ENCODE peak calls at places on chromosome 6, in seven cellular contexts. W is bronchial epithelial cell; Z is fibroblast of mammary gland; B is mucosa of descending colon; E is adrenal gland; O is astrocyte of the spinal cord; P is CD8-positive, alpha-beta T cell. G is an unnamed sample.

GRCh38 chr6:143498428-143498827 is 13.1 kb downstream of the FUCA2 start:
- DNase-seq in W (no peak), Z (no peak), B (no peak), E (no peak), O (no peak), P (no peak), G (no peak)

GRCh38 chr6:90123796-90124195 is 172.8 kb downstream of the BACH2 start:
- DNase-seq in W (no peak), Z (peak), B (no peak), E (no peak), O (no peak), P (no peak), G (no peak)

GRCh38 chr6:52417675-52418111 is 2.4 kb upstream of the EFHC1 start:
- DNase-seq in W (peak), Z (peak), B (no peak), E (no peak), O (peak), P (no peak), G (no peak)

GRCh38 chr6:89120371-89120770 is 2.5 kb upstream of the SRSF12 start:
- DNase-seq in W (peak), Z (peak), B (no peak), E (no peak), O (no peak), P (no peak), G (peak)

GRCh38 chr6:26105842-26106241 is 18.6 kb downstream of the HFE start:
- DNase-seq in W (no peak), Z (no peak), B (no peak), E (no peak), O (peak), P (no peak), G (no peak)

GRCh38 chr6:4598384-4598783 is 177.8 kb upstream of the CDYL start:
- DNase-seq in W (peak), Z (no peak), B (no peak), E (no peak), O (no peak), P (no peak), G (no peak)

GRCh38 chr6:41887355-41887754 is 7.8 kb downstream of the USP49 start:
- DNase-seq in W (no peak), Z (no peak), B (no peak), E (no peak), O (no peak), P (no peak), G (no peak)

GRCh38 chr6:148472495-148473105 is 130.0 kb downstream of the SASH1 start:
- DNase-seq in W (no peak), Z (no peak), B (no peak), E (no peak), O (no peak), P (no peak), G (no peak)

GRCh38 chr6:147106759-147107401 is 97.3 kb upstream of the STXBP5 start:
- DNase-seq in W (no peak), Z (peak), B (no peak), E (peak), O (peak), P (no peak), G (no peak)

GRCh38 chr6:16334671-16335070 is 96.3 kb downstream of the GMPR start:
- DNase-seq in W (peak), Z (peak), B (no peak), E (peak), O (peak), P (no peak), G (no peak)

GRCh38 chr6:86045038-86045437 is 402.4 kb upstream of the SYNCRIP start:
- DNase-seq in W (no peak), Z (no peak), B (no peak), E (no peak), O (no peak), P (no peak), G (no peak)

GRCh38 chr6:15996030-15996429 is 132.9 kb upstream of the MYLIP start:
- DNase-seq in W (peak), Z (peak), B (no peak), E (no peak), O (no peak), P (no peak), G (no peak)

GRCh38 chr6:10237284-10238043 is 177.4 kb downstream of the TFAP2A start:
- DNase-seq in W (peak), Z (peak), B (peak), E (no peak), O (peak), P (no peak), G (peak)

GRCh38 chr6:156720739-156721714 is 56.2 kb upstream of the ARID1B start:
- DNase-seq in W (peak), Z (no peak), B (peak), E (no peak), O (peak), P (no peak), G (no peak)

GRCh38 chr6:14436593-14436992 is 319.0 kb downstream of the CD83 start:
- DNase-seq in W (no peak), Z (no peak), B (no peak), E (no peak), O (no peak), P (no peak), G (no peak)

GRCh38 chr6:85015396-85015990 is 251.1 kb upstream of the TBX18 start:
- DNase-seq in W (peak), Z (peak), B (peak), E (peak), O (peak), P (no peak), G (peak)

GRCh38 chr6:112475083-112475482 is 128.0 kb downstream of the RFPL4B start:
- DNase-seq in W (no peak), Z (peak), B (no peak), E (no peak), O (peak), P (no peak), G (no peak)

GRCh38 chr6:163813979-163814493 is 399.5 kb downstream of the QKI start:
- DNase-seq in W (no peak), Z (no peak), B (no peak), E (no peak), O (no peak), P (no peak), G (no peak)

GRCh38 chr6:36104836-36105235 is 25.5 kb upstream of the MAPK13 start:
- DNase-seq in W (no peak), Z (peak), B (no peak), E (no peak), O (no peak), P (no peak), G (no peak)

GRCh38 chr6:138162947-138163569 is 1.3 kb downstream of the ARFGEF3 start:
- DNase-seq in W (no peak), Z (no peak), B (no peak), E (no peak), O (no peak), P (no peak), G (no peak)

GRCh38 chr6:40642190-40642589 is 55.0 kb upstream of the LRFN2 start:
- DNase-seq in W (no peak), Z (no peak), B (no peak), E (no peak), O (no peak), P (no peak), G (no peak)

GRCh38 chr6:7471171-7471570 is 70.3 kb upstream of the DSP start:
- DNase-seq in W (no peak), Z (no peak), B (no peak), E (no peak), O (no peak), P (no peak), G (no peak)

GRCh38 chr6:21505574-21505990 is 88.0 kb upstream of the SOX4 start:
- DNase-seq in W (peak), Z (no peak), B (no peak), E (no peak), O (no peak), P (no peak), G (no peak)

GRCh38 chr6:16562498-16562897 is 198.8 kb downstream of the ATXN1 start:
- DNase-seq in W (no peak), Z (peak), B (no peak), E (no peak), O (peak), P (no peak), G (no peak)

GRCh38 chr6:129539032-129539431 is 170.9 kb downstream of the ARHGAP18 start:
- DNase-seq in W (no peak), Z (no peak), B (no peak), E (no peak), O (no peak), P (no peak), G (no peak)

GRCh38 chr6:16684195-16684689 is 77.0 kb downstream of the ATXN1 start:
- DNase-seq in W (peak), Z (peak), B (no peak), E (no peak), O (no peak), P (no peak), G (no peak)

GRCh38 chr6:31958412-31958740 is 395 bp downstream of the NELFE start:
- DNase-seq in W (no peak), Z (no peak), B (no peak), E (no peak), O (no peak), P (no peak), G (no peak)

GRCh38 chr6:35305117-35305516 is 7.5 kb downstream of the DEF6 start:
- DNase-seq in W (no peak), Z (no peak), B (no peak), E (no peak), O (no peak), P (peak), G (no peak)

GRCh38 chr6:110102411-110102810 is 77.1 kb downstream of the WASF1 start:
- DNase-seq in W (no peak), Z (peak), B (no peak), E (no peak), O (no peak), P (no peak), G (no peak)

GRCh38 chr6:28134015-28134414 is 7.7 kb upstream of the ZKSCAN8 start:
- DNase-seq in W (peak), Z (peak), B (no peak), E (no peak), O (peak), P (no peak), G (no peak)

GRCh38 chr6:79042088-79042798 is 35.8 kb downstream of the PHIP start:
- DNase-seq in W (peak), Z (no peak), B (no peak), E (no peak), O (no peak), P (no peak), G (no peak)

GRCh38 chr6:40957616-40958492 is 81.2 kb downstream of the UNC5CL start:
- DNase-seq in W (peak), Z (peak), B (no peak), E (no peak), O (peak), P (no peak), G (peak)

GRCh38 chr6:56995347-56995746 is 40.4 kb downstream of the BEND6 start:
- DNase-seq in W (no peak), Z (no peak), B (no peak), E (no peak), O (no peak), P (no peak), G (no peak)

GRCh38 chr6:125944896-125945295 is 11.7 kb upstream of the HINT3 start:
- DNase-seq in W (no peak), Z (no peak), B (no peak), E (no peak), O (no peak), P (no peak), G (no peak)

GRCh38 chr6:36769676-36770499 is 69.4 kb downstream of the CPNE5 start:
- DNase-seq in W (peak), Z (peak), B (no peak), E (no peak), O (peak), P (peak), G (no peak)

GRCh38 chr6:29975561-29975907 is 33.2 kb downstream of the HLA-A start:
- DNase-seq in W (no peak), Z (no peak), B (no peak), E (no peak), O (no peak), P (no peak), G (no peak)

GRCh38 chr6:29977425-29977727 is 35.0 kb downstream of the HLA-A start:
- DNase-seq in W (no peak), Z (no peak), B (no peak), E (no peak), O (no peak), P (no peak), G (no peak)

GRCh38 chr6:29976253-29976587 is 33.9 kb downstream of the HLA-A start:
- DNase-seq in W (no peak), Z (no peak), B (no peak), E (no peak), O (no peak), P (no peak), G (no peak)

GRCh38 chr6:29974901-29975560 is 32.7 kb downstream of the HLA-A start:
- DNase-seq in W (no peak), Z (no peak), B (no peak), E (no peak), O (no peak), P (no peak), G (no peak)

DNA sequence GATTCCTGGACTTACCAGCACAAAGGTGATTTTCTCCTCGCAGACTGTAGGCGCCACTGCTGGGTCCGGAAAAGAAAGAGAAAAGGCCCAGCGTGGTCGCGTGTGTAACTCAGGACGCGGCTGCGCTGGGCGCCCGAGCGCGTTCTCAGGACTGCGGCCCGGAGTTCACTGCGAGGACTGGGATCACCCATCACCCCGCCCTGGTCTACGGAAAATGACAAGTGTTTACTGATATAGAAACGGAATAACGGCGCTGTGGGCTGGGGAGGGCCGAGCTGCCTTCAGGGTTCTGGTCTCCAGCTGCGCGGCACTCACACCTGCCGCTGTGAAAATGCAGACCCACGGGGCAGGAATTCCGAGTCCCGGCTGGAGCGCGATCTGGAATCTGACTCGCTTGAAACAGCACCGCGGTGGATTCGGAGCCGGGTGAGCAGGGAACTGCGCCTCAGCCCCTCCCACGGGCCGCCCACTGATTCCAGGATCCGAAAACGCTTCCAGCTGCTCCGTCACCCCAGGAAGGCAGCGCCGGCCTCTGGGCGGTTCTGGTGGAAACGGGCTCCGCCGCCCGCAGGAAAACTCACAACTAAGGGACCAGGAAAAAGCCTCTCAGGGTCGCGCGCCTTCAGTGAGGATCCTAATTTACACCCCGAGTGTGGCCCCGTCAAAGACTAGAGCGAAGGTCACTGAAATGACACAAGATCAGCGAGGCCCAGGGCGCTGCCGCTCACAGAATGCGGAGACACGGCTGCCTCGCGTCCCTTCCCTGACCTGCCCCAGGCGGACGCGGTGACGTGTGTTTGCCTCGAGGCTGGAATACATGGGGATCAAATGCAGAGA is 34.5 kb downstream of the HLA-A start:
- DNase-seq in W (peak), Z (peak), B (peak), E (peak), O (peak), P (peak), G (no peak)
- TF ChIP-seq CTCF in W (peak), Z (peak), B (no peak), E (peak), O (peak), P (no peak), G (peak)

GRCh38 chr6:144753023-144753705 is 468.0 kb downstream of the UTRN start:
- DNase-seq in W (no peak), Z (no peak), B (no peak), E (no peak), O (no peak), P (no peak), G (no peak)

GRCh38 chr6:144756469-144756868 is 471.3 kb downstream of the UTRN start:
- DNase-seq in W (no peak), Z (no peak), B (no peak), E (no peak), O (no peak), P (no peak), G (no peak)

GRCh38 chr6:144758602-144759001 is 473.5 kb downstream of the UTRN start:
- DNase-seq in W (peak), Z (peak), B (no peak), E (no peak), O (peak), P (no peak), G (no peak)

GRCh38 chr6:144757299-144757698 is 472.2 kb downstream of the UTRN start:
- DNase-seq in W (peak), Z (no peak), B (no peak), E (no peak), O (no peak), P (no peak), G (no peak)

DNA sequence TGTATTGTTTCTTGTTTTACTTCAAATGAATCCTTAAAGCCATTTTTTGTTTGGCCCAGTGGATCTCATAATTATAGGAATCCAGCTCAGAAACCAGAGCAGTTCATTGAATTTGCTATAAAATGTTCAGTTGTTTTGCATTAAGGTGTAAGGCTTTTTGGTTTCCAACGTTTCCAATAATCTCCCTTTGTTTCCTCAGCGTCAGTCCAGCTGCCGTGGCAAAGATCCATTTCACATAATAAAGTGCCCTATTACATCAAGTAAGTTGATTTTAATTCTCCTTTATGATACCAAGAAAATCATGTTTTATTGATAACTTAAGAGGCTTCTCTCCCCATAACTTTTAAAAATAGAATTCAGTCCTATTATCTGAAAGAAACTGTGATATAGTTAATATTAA is 472.6 kb downstream of the UTRN start:
- DNase-seq in W (no peak), Z (no peak), B (no peak), E (no peak), O (no peak), P (no peak), G (no peak)
- H3K4me3 ChIP-seq in W (no peak), Z (no peak), B (no peak), E (no peak), O (no peak), P (no peak), G (no peak)

GRCh38 chr6:91539451-91539850 is 952.6 kb upstream of the MAP3K7 start:
- DNase-seq in W (no peak), Z (no peak), B (no peak), E (no peak), O (no peak), P (no peak), G (no peak)

GRCh38 chr6:91538622-91539021 is 951.8 kb upstream of the MAP3K7 start:
- DNase-seq in W (no peak), Z (no peak), B (no peak), E (no peak), O (no peak), P (no peak), G (no peak)

DNA sequence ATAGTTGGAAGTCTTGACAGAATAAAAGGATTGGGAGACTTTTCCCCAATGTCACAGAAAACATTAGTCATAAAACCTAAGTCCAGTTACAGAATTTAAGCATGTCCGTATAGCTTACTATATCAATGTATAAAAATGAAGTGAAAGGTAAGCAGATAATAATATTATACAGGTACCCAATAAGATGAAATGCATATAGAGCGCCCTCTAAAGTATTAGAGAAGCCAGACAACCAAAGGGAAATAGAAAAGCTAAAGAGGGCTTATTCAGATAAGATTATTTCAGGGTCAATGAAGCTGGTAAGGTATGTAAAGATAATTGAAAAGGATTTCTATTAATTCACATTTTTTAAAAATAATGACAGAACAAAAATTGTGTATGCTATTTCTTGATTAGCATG is 947.7 kb upstream of the MAP3K7 start:
- DNase-seq in W (no peak), Z (no peak), B (no peak), E (no peak), O (no peak), P (no peak), G (no peak)
- TF ChIP-seq CTCF in W (no peak), Z (no peak), B (no peak), E (no peak), O (no peak), P (no peak), G (no peak)

GRCh38 chr6:33632603-33633039 is 11.5 kb downstream of the ITPR3 start:
- DNase-seq in W (peak), Z (peak), B (peak), E (peak), O (no peak), P (peak), G (no peak)
- H3K4me3 ChIP-seq in W (peak), Z (no peak), B (no peak), E (no peak), O (no peak), P (peak), G (no peak)

DNA sequence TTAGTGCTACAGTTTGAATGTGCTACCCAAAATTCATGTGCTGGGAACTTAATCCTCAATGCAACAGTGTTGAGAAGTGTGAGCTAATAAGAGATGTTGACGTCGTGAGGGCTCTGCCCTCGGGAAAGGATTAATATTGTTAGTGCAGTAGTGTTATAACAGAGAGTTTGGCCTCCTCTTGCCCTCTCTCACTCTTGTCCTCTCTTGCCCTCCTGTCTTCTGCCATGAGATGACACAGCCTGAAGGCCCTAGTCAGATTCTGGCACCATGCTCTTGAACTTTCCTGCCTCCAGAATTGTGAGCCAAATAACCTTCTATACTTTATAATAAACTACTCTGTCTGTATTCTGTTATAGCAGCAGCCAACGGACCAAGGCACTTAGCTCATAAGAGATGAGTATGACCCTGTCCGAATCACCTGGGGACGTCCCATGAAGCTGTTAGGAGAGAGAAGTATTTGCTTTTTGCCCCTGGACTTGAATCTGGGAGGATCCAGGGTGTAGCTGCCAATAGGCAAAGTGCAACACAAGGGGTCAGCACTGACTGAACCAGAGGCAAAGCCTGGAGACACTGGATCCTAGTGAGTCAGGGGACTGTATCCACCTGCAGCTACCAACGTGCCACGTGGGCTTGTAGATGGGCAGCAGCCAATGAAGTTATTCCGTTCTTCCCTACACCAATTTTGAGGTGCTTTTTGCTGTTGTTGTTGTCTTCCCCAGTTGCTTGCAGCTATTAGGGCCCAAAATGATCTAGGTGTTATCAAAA is 233.7 kb downstream of the THBS2 start:
- DNase-seq in W (no peak), Z (peak), B (no peak), E (no peak), O (no peak), P (no peak), G (no peak)
- TF ChIP-seq CTCF in W (no peak), Z (peak), B (no peak), E (no peak), O (peak), P (no peak), G (peak)